ENCODE peak calls at places on chromosomes 3 and 15, in nine cellular contexts. L is psoas muscle; I is HCT116; W is suprapubic skin; O is CD8-positive, alpha-beta memory T cell; B is mesendoderm; V is left ventricle myocardium inferior; C is upper lobe of left lung; M is K562. D is an unnamed sample. For H3K4me1 and H3K27me3, the result is how much of the 10 kb centered on the place peaks cover.

GRCh38 chr3:64278631-64279030 is 53.4 kb upstream of the PRICKLE2 start:
- DNase-seq in C (no peak), B (peak), I (no peak), V (no peak), L (no peak), M (no peak), O (no peak), W (no peak), D (no peak)

GRCh38 chr3:189272500-189273119 is 100.8 kb downstream of the TPRG1 start:
- DNase-seq in O (peak), C (no peak), B (peak), I (no peak), M (no peak), L (no peak), V (no peak), W (no peak), D (peak)

GRCh38 chr3:3665546-3665945 is 133.7 kb upstream of the LRRN1 start:
- DNase-seq in L (no peak), W (no peak), B (peak), O (no peak), M (no peak), I (no peak), C (no peak), V (no peak), D (no peak)

GRCh38 chr15:80633235-80633634 is 61.9 kb upstream of the ABHD17C start:
- DNase-seq in V (no peak), B (no peak), W (no peak), O (no peak), L (no peak), I (no peak), M (no peak), C (no peak), D (no peak)

GRCh38 chr3:110413291-110413690 is 658.3 kb upstream of the NECTIN3 start:
- DNase-seq in L (no peak), M (no peak), I (no peak), W (no peak), V (no peak), O (no peak), C (no peak), B (no peak), D (no peak)

GRCh38 chr15:83092309-83092976 is 15.0 kb upstream of the TM6SF1 start:
- DNase-seq in C (no peak), W (no peak), O (no peak), V (no peak), I (no peak), B (no peak), M (peak), L (no peak), D (no peak)

GRCh38 chr3:183129243-183129642 is 29.9 kb upstream of the MCCC1 start:
- DNase-seq in M (no peak), C (no peak), B (no peak), L (no peak), O (no peak), W (no peak), V (no peak), I (peak), D (no peak)

GRCh38 chr15:49037546-49037940 is 8.7 kb downstream of the SECISBP2L start:
- DNase-seq in M (no peak), L (no peak), W (no peak), C (no peak), I (no peak), B (no peak), O (no peak), V (no peak), D (no peak)

GRCh38 chr3:90062631-90063200 is 955.3 kb downstream of the EPHA3 start:
- DNase-seq in O (no peak), W (no peak), L (no peak), C (no peak), M (no peak), B (peak), I (no peak), V (no peak), D (no peak)

GRCh38 chr3:123651449-123652345 is 66.8 kb upstream of the HACD2 start:
- DNase-seq in O (no peak), W (no peak), L (no peak), M (no peak), B (peak), I (no peak), C (no peak), V (no peak), D (no peak)

GRCh38 chr3:123655400-123655799 is 70.5 kb upstream of the HACD2 start:
- DNase-seq in C (no peak), L (no peak), W (no peak), I (no peak), B (no peak), M (no peak), V (no peak), O (no peak), D (no peak)

GRCh38 chr3:123652346-123652984 is 67.6 kb upstream of the HACD2 start:
- DNase-seq in L (peak), B (peak), V (peak), O (no peak), W (peak), M (peak), I (peak), C (peak), D (no peak)

GRCh38 chr3:123648696-123649405 is 64.0 kb upstream of the HACD2 start:
- DNase-seq in L (no peak), I (no peak), O (no peak), V (no peak), W (no peak), C (no peak), B (no peak), M (no peak), D (no peak)

DNA sequence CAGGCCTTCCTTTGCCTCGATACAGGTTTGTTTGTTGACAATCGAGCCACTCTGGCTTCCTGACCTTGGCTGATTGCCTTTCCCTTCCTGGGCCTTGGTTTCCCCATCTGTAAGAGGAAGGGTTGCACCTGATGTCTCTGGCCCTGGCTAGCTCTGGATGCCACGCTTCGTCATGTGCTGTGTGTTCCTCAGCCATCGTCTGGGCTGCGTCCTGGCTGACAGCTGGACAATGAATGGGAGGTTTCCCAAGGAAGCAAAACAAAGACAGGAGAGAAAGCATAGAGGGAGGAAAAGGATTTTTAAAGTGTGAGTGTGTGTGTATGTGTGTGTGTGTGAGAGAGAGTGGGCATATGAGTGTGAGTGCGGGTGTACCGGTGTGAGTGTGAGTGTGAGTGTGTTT is 65.2 kb upstream of the HACD2 start:
- DNase-seq in W (no peak), M (no peak), B (no peak), I (no peak), L (no peak), O (no peak), C (no peak), V (no peak), D (no peak)
- H3K4me1 ChIP-seq in W (under half), M (under half), B (under half), I (under half), L (under half), O (under half), C (under half), V (under half), D (under half)

DNA sequence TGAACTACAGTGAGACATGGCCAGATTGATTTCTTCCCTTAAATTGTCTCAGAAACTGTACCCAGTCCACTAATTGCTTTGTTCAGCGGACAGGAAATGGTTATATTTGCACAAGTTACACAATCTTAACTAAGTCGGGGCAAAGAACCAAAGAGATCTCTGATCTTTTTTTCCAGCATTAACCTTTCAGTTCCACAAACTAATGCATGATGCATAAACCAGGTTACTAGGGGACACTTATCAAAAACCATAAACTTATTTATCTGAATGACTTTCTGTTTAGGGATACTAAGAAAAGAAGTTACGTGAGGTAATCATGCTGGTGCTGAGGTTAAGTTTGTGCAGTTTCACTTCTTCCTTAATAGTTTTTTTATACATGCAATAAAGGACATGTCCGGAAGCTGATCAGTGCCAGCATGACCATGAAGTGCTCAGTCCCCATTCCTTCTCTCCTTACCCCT is 22.4 kb downstream of the FNDC3B start:
- DNase-seq in I (no peak), M (no peak), B (no peak), O (no peak), W (no peak), C (no peak), L (no peak), V (no peak), D (no peak)
- H3K4me3 ChIP-seq in I (no peak), M (no peak), B (no peak), O (no peak), W (no peak), C (peak), L (peak), V (peak), D (no peak)

DNA sequence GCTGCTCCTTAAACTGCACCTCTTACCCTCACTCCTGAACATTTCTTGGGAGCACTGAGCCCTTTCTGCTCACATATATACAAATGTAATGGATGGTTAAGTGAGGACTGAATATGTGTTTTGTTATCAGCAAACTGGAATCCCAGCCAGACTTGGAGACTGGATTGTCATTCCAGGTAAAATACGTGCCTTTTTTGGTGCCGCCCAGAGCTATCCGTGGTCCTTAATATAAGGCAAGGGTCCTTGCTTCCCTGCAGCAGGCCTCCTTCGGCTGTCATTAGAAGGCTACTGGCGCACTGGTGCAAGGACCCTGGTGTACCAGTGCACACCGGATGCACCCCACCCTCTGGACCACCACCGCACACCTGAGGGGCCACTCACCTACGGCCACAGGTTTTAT is 1.1 kb upstream of the GABRB3 start:
- DNase-seq in C (peak), W (no peak), V (no peak), B (peak), M (no peak), O (no peak), I (no peak), L (no peak), D (no peak)
- H3K27me3 ChIP-seq in C (under half), W (under half), V (half or more), B (under half), M (under half), O (under half), I (under half), L (under half), D (under half)

GRCh38 chr15:70763120-70763949 is at the start of gene UACA:
- DNase-seq in W (peak), L (peak), M (peak), V (peak), O (peak), B (peak), I (peak), C (peak), D (peak)
- H3K4me1 ChIP-seq in W (under half), L (half or more), M (under half), V (half or more), O (under half), B (under half), I (under half), C (under half), D (under half)

GRCh38 chr3:97882975-97883598 is 61.3 kb downstream of the CRYBG3 start:
- DNase-seq in B (no peak), L (no peak), M (no peak), O (peak), W (no peak), C (no peak), V (no peak), I (no peak), D (no peak)
- H3K4me3 ChIP-seq in B (no peak), L (no peak), M (no peak), O (no peak), W (no peak), C (no peak), V (no peak), I (no peak), D (no peak)

GRCh38 chr3:122189357-122189756 is 5.9 kb downstream of the CASR start:
- DNase-seq in C (no peak), L (no peak), I (no peak), O (no peak), V (no peak), M (no peak), B (no peak), W (no peak), D (no peak)
- H3K27me3 ChIP-seq in C (under half), L (under half), I (under half), O (under half), V (half or more), M (under half), B (under half), W (under half), D (under half)

GRCh38 chr3:16906679-16907078 is 21.9 kb downstream of the PLCL2 start:
- DNase-seq in B (no peak), W (no peak), L (no peak), I (no peak), V (no peak), M (peak), O (no peak), C (no peak), D (no peak)
- H3K4me1 ChIP-seq in B (under half), W (under half), L (half or more), I (under half), V (half or more), M (under half), O (half or more), C (under half), D (under half)

GRCh38 chr3:99330281-99330680 is 308.1 kb upstream of the COL8A1 start:
- DNase-seq in L (no peak), V (peak), M (no peak), O (no peak), B (no peak), I (no peak), W (no peak), C (no peak), D (no peak)
- H3K4me3 ChIP-seq in L (no peak), V (no peak), M (no peak), O (no peak), B (no peak), I (no peak), W (no peak), C (no peak), D (no peak)

GRCh38 chr15:69916169-69916785 is 181.4 kb downstream of the TLE3 start:
- DNase-seq in I (no peak), M (no peak), O (no peak), L (no peak), V (no peak), C (no peak), W (no peak), B (no peak), D (no peak)

GRCh38 chr15:69921626-69922624 is 175.8 kb downstream of the TLE3 start:
- DNase-seq in O (no peak), W (peak), I (no peak), L (no peak), V (no peak), B (no peak), M (no peak), C (no peak), D (no peak)

GRCh38 chr15:69924531-69924930 is 173.2 kb downstream of the TLE3 start:
- DNase-seq in V (no peak), M (no peak), L (no peak), B (no peak), O (no peak), I (no peak), W (no peak), C (no peak), D (no peak)

GRCh38 chr15:69919816-69920215 is 177.9 kb downstream of the TLE3 start:
- DNase-seq in L (no peak), O (no peak), W (no peak), M (no peak), C (no peak), B (peak), I (no peak), V (no peak), D (no peak)

DNA sequence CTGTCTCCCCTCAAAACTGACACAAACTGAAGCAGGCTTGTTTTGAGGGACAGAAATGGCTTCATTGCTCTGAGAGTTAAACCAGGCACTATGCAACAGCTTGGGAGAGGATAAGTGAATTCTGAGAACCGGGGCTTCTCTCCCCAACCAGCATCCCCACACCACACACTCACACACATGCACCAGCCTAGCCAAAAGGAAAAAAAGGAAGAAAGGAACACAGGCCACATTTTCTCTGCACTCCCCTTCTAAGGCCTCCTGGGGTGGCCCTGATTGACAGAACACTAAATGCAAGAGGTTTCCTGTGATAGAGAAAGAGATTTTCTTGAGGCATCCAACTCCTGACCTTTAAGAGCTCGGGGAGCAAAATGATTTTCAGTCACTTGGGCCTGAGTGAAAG is 177.5 kb downstream of the TLE3 start:
- DNase-seq in L (no peak), B (no peak), I (no peak), C (no peak), M (no peak), W (no peak), O (no peak), V (no peak), D (no peak)
- H3K27me3 ChIP-seq in L (under half), B (under half), I (under half), C (under half), M (under half), W (under half), O (under half), V (under half), D (under half)

D was measured in iPS DF 6.9.